ENCODE peak calls at places on chromosomes 6 and 20, in seven cellular contexts. P is epithelial cell of esophagus, A is fibroblast of lung, Y is adrenal gland, B is A673, J is Panc1, W is GM13976. X is an unnamed sample.

GRCh38 chr6:16969699-16970695 is 131.9 kb upstream of the STMND1 start:
- DNase-seq in A (peak), B (peak), P (no peak), Y (no peak), W (no peak), J (no peak), X (no peak)

GRCh38 chr20:63831696-63832686 is 927 bp upstream of the ZBTB46 start:
- DNase-seq in B (no peak), J (no peak), A (no peak), Y (no peak), W (no peak), P (peak), X (no peak)

GRCh38 chr20:20824924-20825584 is 112.6 kb upstream of the RALGAPA2 start:
- DNase-seq in B (peak), A (peak), Y (peak), P (peak), W (peak), J (no peak), X (peak)

GRCh38 chr6:16199792-16200191 is 38.6 kb upstream of the GMPR start:
- DNase-seq in J (no peak), B (no peak), A (no peak), P (no peak), Y (no peak), W (no peak), X (no peak)

GRCh38 chr6:135334169-135334568 is 153.1 kb downstream of the MYB start:
- DNase-seq in W (no peak), A (peak), J (no peak), B (peak), P (peak), Y (no peak), X (no peak)

GRCh38 chr6:169536446-169537170 is 165.2 kb downstream of the WDR27 start:
- DNase-seq in W (no peak), B (no peak), P (peak), J (no peak), Y (no peak), A (peak), X (no peak)

GRCh38 chr6:166957087-166957804 is 896 bp upstream of the RNASET2 start:
- DNase-seq in J (no peak), W (peak), Y (peak), P (no peak), A (no peak), B (peak), X (peak)

GRCh38 chr6:118725944-118726343 is 74.6 kb upstream of the CEP85L start:
- DNase-seq in P (no peak), B (no peak), J (no peak), A (no peak), W (no peak), Y (no peak), X (no peak)

GRCh38 chr6:45728674-45729073 is 287.0 kb downstream of the CLIC5 start:
- DNase-seq in W (no peak), J (no peak), B (peak), A (peak), Y (no peak), P (peak), X (no peak)

GRCh38 chr20:18567739-18568091 is 483 bp downstream of the SMIM26 start:
- DNase-seq in W (peak), J (no peak), P (no peak), B (no peak), Y (no peak), A (no peak), X (no peak)

GRCh38 chr20:16236589-16237241 is 336.5 kb downstream of the KIF16B start:
- DNase-seq in J (no peak), P (no peak), A (no peak), Y (no peak), B (no peak), W (no peak), X (no peak)

GRCh38 chr20:34522969-34523871 is 7.0 kb downstream of the DYNLRB1 start:
- DNase-seq in J (no peak), A (peak), Y (peak), P (peak), W (no peak), B (peak), X (no peak)

GRCh38 chr20:50870572-50871161 is 60.6 kb downstream of the ADNP start:
- DNase-seq in B (no peak), A (peak), W (no peak), J (no peak), P (no peak), Y (no peak), X (no peak)

GRCh38 chr20:2397091-2397490 is 16.4 kb downstream of the TGM6 start:
- DNase-seq in Y (no peak), P (no peak), B (no peak), A (no peak), W (no peak), J (no peak), X (no peak)

GRCh38 chr6:34973547-34974248 is 84.6 kb downstream of the ANKS1A start:
- DNase-seq in Y (no peak), J (no peak), A (no peak), W (no peak), B (peak), P (no peak), X (no peak)

GRCh38 chr20:11918280-11918952 is 723 bp downstream of the BTBD3 start:
- DNase-seq in W (no peak), B (no peak), A (peak), J (no peak), P (no peak), Y (no peak), X (no peak)

GRCh38 chr6:116840091-116840490 is 11.2 kb upstream of the GPRC6A start:
- DNase-seq in B (no peak), P (peak), A (peak), W (no peak), J (no peak), Y (no peak), X (no peak)

GRCh38 chr6:109001554-109001953 is 93.1 kb downstream of the SESN1 start:
- DNase-seq in B (peak), Y (no peak), P (no peak), A (no peak), W (no peak), J (no peak), X (no peak)

GRCh38 chr6:30847421-30847970 is 36.8 kb upstream of the DDR1 start:
- DNase-seq in Y (no peak), J (no peak), W (no peak), A (no peak), B (no peak), P (no peak), X (no peak)

GRCh38 chr20:50514035-50514337 is 3.8 kb downstream of the PTPN1 start:
- DNase-seq in A (no peak), J (no peak), P (no peak), W (no peak), B (no peak), Y (no peak), X (no peak)

GRCh38 chr6:11875325-11876109 is 96.9 kb upstream of the ADTRP start:
- DNase-seq in W (no peak), Y (no peak), A (no peak), B (no peak), J (no peak), P (no peak), X (no peak)

GRCh38 chr20:36493801-36494114 is 47.6 kb upstream of the MYL9 start:
- DNase-seq in P (no peak), W (no peak), A (peak), J (no peak), Y (peak), B (no peak), X (peak)

GRCh38 chr6:40986364-40986763 is 52.7 kb downstream of the UNC5CL start:
- DNase-seq in W (no peak), P (no peak), Y (no peak), J (no peak), B (no peak), A (no peak), X (no peak)

GRCh38 chr20:20860078-20860806 is 147.8 kb upstream of the RALGAPA2 start:
- DNase-seq in J (peak), B (peak), W (peak), Y (peak), A (peak), P (peak), X (peak)

GRCh38 chr6:136063095-136063494 is 187.0 kb downstream of the MTFR2 start:
- DNase-seq in P (no peak), B (no peak), A (peak), W (no peak), Y (no peak), J (no peak), X (no peak)

GRCh38 chr20:31587545-31588389 is 17.3 kb upstream of the ID1 start:
- DNase-seq in W (peak), J (no peak), A (peak), Y (no peak), B (no peak), P (peak), X (no peak)

GRCh38 chr6:135423649-135424128 is 73.9 kb downstream of the AHI1 start:
- DNase-seq in J (no peak), A (peak), B (peak), P (peak), W (peak), Y (no peak), X (no peak)

GRCh38 chr6:36305885-36306284 is 30.8 kb downstream of the BNIP5 start:
- DNase-seq in A (no peak), P (no peak), W (no peak), B (no peak), J (no peak), Y (no peak), X (no peak)

GRCh38 chr6:45845546-45845945 is 170.1 kb downstream of the CLIC5 start:
- DNase-seq in B (peak), J (no peak), P (peak), A (peak), W (no peak), Y (no peak), X (no peak)

GRCh38 chr6:129959358-129959930 is 58.9 kb upstream of the L3MBTL3 start:
- DNase-seq in Y (no peak), P (no peak), J (no peak), W (no peak), B (no peak), A (no peak), X (no peak)

GRCh38 chr6:168180548-168181011 is 101.6 kb upstream of the FRMD1 start:
- DNase-seq in P (no peak), Y (no peak), B (no peak), A (no peak), J (no peak), W (no peak), X (peak)

GRCh38 chr6:10951675-10952282 is 64.9 kb downstream of the SYCP2L start:
- DNase-seq in P (peak), B (peak), W (peak), A (peak), J (peak), Y (no peak), X (no peak)

GRCh38 chr20:1883986-1884385 is 11.2 kb upstream of the SIRPA start:
- DNase-seq in B (no peak), Y (no peak), J (no peak), P (no peak), A (no peak), W (no peak), X (no peak)

GRCh38 chr6:14384175-14384949 is 266.8 kb downstream of the CD83 start:
- DNase-seq in P (no peak), B (no peak), W (no peak), J (no peak), A (no peak), Y (no peak), X (no peak)

GRCh38 chr20:37903317-37904007 is 535 bp downstream of the VSTM2L start:
- DNase-seq in P (no peak), J (no peak), B (no peak), Y (no peak), A (no peak), W (no peak), X (no peak)

GRCh38 chr20:37901280-37901666 is 1.7 kb upstream of the VSTM2L start:
- DNase-seq in A (no peak), P (no peak), J (no peak), B (no peak), W (no peak), Y (no peak), X (no peak)

GRCh38 chr20:37902504-37903313 is at the start of gene VSTM2L:
- DNase-seq in W (peak), A (peak), J (no peak), B (peak), P (peak), Y (peak), X (peak)

GRCh38 chr20:37904008-37904675 is 1.2 kb downstream of the VSTM2L start:
- DNase-seq in A (no peak), J (no peak), Y (no peak), B (no peak), P (no peak), W (no peak), X (no peak)

GRCh38 chr20:37901667-37902503 is 1.0 kb upstream of the VSTM2L start:
- DNase-seq in J (peak), B (peak), Y (peak), W (peak), A (peak), P (peak), X (no peak)
- TF ChIP-seq CTCF in J (peak), B (peak), Y (peak), W (peak), A (peak), P (peak), X (no peak)

DNA sequence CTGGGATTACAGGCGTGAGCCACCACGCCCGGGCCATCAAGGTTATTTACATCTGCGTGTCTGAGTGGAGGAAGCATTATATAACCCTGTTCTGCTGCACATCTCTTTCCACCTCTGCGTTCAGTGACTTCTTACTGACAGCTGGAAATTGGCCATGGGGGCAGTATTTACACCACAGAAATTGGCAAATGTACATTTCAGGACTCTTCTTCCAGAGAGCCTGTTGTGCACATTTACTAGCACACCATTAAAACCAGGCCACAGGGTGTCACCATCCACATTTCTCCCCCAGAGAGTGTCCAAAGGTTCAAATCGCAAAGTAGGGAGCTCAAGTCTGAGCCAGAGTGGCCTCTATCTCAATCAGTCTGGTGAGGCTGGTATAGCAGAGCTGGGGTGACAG is 62.9 kb upstream of the SNX9 start:
- DNase-seq in W (no peak), J (no peak), P (no peak), A (peak), B (no peak), Y (no peak), X (no peak)
- TF ChIP-seq CTCF in W (no peak), J (peak), P (no peak), A (no peak), B (no peak), Y (no peak), X (no peak)

GRCh38 chr6:85537055-85537494 is 56.6 kb downstream of the SNX14 start:
- DNase-seq in J (no peak), Y (no peak), A (peak), W (peak), P (no peak), B (peak), X (no peak)
- TF ChIP-seq CTCF in J (peak), Y (peak), A (no peak), W (no peak), P (no peak), B (peak), X (no peak)

DNA sequence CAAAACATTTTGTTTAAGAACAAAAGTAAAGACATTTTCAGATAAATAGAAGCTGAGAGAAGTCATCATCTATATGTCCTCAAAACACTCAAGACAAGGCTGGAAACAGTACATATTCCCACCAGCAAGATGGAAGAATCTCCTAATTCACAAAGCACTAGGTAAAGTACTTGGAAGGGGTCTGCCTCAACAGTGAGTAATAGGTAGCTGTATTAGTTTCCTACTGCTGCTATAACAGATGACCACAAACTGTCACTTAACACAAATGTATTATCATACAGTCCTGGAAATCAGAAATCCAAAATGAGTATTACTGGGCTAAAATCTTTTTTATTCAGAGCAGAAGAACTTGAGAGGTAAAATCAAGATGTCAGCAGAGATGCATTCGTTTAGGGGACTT is 40.6 kb downstream of the ZKSCAN8 start:
- DNase-seq in B (no peak), P (no peak), Y (no peak), A (no peak), W (no peak), J (no peak), X (no peak)
- TF ChIP-seq CTCF in B (no peak), P (no peak), Y (no peak), A (no peak), W (no peak), J (no peak), X (no peak)

GRCh38 chr6:33505544-33506330 is 51.4 kb downstream of the ZBTB9 start:
- DNase-seq in P (no peak), B (no peak), J (no peak), A (no peak), W (no peak), Y (no peak), X (no peak)
- TF ChIP-seq CTCF in P (no peak), B (no peak), J (no peak), A (no peak), W (no peak), Y (no peak), X (no peak)

GRCh38 chr20:3696200-3696599 is 14.4 kb upstream of the ADAM33 start:
- DNase-seq in Y (no peak), P (no peak), A (peak), J (no peak), W (no peak), B (no peak), X (no peak)
- TF ChIP-seq CTCF in Y (peak), P (peak), A (peak), J (no peak), W (no peak), B (peak), X (peak)

GRCh38 chr6:128519132-128519930 is 1.1 kb downstream of the PTPRK start:
- DNase-seq in P (peak), B (peak), W (peak), A (peak), J (no peak), Y (peak), X (peak)
- TF ChIP-seq CTCF in P (peak), B (peak), W (no peak), A (no peak), J (peak), Y (peak), X (no peak)

X was measured in sigmoid colon.